ENCODE peak calls at places on chromosomes 7 and 10, in eight cellular contexts. Z is gastrocnemius medialis; E is cardiac muscle cell; Q is SHP77 treated with DMSO at 0.1 percent for 48 hours; I is stimulated activated CD4-positive, alpha-beta T cell treated with anti-CD3 and anti-CD28 coated beads, Interleukin-1b, Interleukin-23, amount 100 ng/mL, for 1 hour; L is lower leg skin; R is iPS-NIHi11; A is AG04450. F is an unnamed sample.

GRCh38 chr10:22334414-22335203 is 10.7 kb upstream of the SPAG6 start:
- DNase-seq in Z (no peak), E (peak; percentile 51), Q (no peak), I (no peak), L (no peak), R (peak; percentile 87), A (no peak), F (no peak)

GRCh38 chr7:45306752-45307305 is 149.2 kb downstream of the RAMP3 start:
- DNase-seq in Z (no peak), E (no peak), Q (no peak), I (no peak), L (no peak), R (no peak), A (no peak), F (no peak)

GRCh38 chr7:122006687-122007086 is 133.7 kb downstream of the PTPRZ1 start:
- DNase-seq in Z (no peak), E (no peak), Q (peak; percentile 12), I (no peak), L (no peak), R (peak; percentile 11), A (no peak), F (no peak)

GRCh38 chr10:98067165-98067564 is 36.7 kb upstream of the CRTAC1 start:
- DNase-seq in Z (no peak), E (no peak), Q (no peak), I (no peak), L (no peak), R (peak; percentile 27), A (no peak), F (no peak)

GRCh38 chr10:35739998-35740397 is 97.9 kb upstream of the FZD8 start:
- DNase-seq in Z (no peak), E (no peak), Q (no peak), I (no peak), L (no peak), R (no peak), A (no peak), F (no peak)

GRCh38 chr10:34507217-34507616 is 307.9 kb downstream of the PARD3 start:
- DNase-seq in Z (no peak), E (no peak), Q (no peak), I (no peak), L (no peak), R (no peak), A (no peak), F (no peak)

GRCh38 chr10:16835223-16835622 is 18.0 kb upstream of the RSU1 start:
- DNase-seq in Z (no peak), E (no peak), Q (no peak), I (no peak), L (no peak), R (no peak), A (no peak), F (no peak)

GRCh38 chr7:10536561-10536960 is 437.1 kb upstream of the PHF14 start:
- DNase-seq in Z (no peak), E (no peak), Q (no peak), I (no peak), L (no peak), R (no peak), A (no peak), F (no peak)

GRCh38 chr7:108088729-108089128 is 41.4 kb downstream of the LAMB4 start:
- DNase-seq in Z (no peak), E (no peak), Q (no peak), I (no peak), L (no peak), R (no peak), A (no peak), F (no peak)

GRCh38 chr7:66257481-66257880 is 52.3 kb downstream of the TPST1 start:
- DNase-seq in Z (no peak), E (no peak), Q (no peak), I (no peak), L (no peak), R (no peak), A (no peak), F (no peak)

GRCh38 chr7:104895851-104896236 is 118.2 kb upstream of the KMT2E start:
- DNase-seq in Z (no peak), E (no peak), Q (no peak), I (no peak), L (no peak), R (no peak), A (no peak), F (no peak)

F was measured in ACHN.